ENCODE peak calls at places on chromosomes 7 and 10, in six cellular contexts. U is lower lobe of right lung, G is tibial artery, V is cardiac muscle cell, E is Peyer's patch, Y is SK-N-SH. S is an unnamed sample.
A peak's percentile ranks its signal among the peaks of the same experiment; 100 is the strongest.

GRCh38 chr7:111047595-111047994 is 43.3 kb upstream of the LRRN3 start:
- DNase-seq in U (no peak), E (no peak), V (no peak), Y (no peak), G (no peak), S (no peak)

GRCh38 chr7:4607321-4607729 is 74.8 kb upstream of the FOXK1 start:
- DNase-seq in U (no peak), E (no peak), V (no peak), G (peak; percentile 51), Y (peak; percentile 4), S (peak; percentile 19)

GRCh38 chr7:47677093-47677492 is 95.2 kb upstream of the TNS3 start:
- DNase-seq in Y (no peak), V (no peak), U (no peak), E (no peak), G (no peak), S (no peak)

GRCh38 chr10:45514283-45515270 is 140.6 kb downstream of the ALOX5 start:
- DNase-seq in U (no peak), G (no peak), V (no peak), E (no peak), Y (peak; percentile 65), S (no peak)

GRCh38 chr10:80382989-80383388 is 25.4 kb upstream of the PRXL2A start:
- DNase-seq in E (peak; percentile 62), G (no peak), Y (peak; percentile 68), V (peak; percentile 64), U (no peak), S (no peak)

GRCh38 chr7:128915271-128915819 is 4.8 kb upstream of the KCP start:
- DNase-seq in G (peak; percentile 47), U (no peak), E (peak; percentile 38), Y (no peak), V (no peak), S (no peak)

GRCh38 chr7:28955723-28956607 is 2.2 kb downstream of the TRIL start:
- DNase-seq in V (peak; percentile 73), E (peak; percentile 87), U (peak; percentile 90), Y (peak; percentile 87), G (peak; percentile 72), S (peak; percentile 87)

GRCh38 chr7:2808891-2809660 is 35.0 kb downstream of the GNA12 start:
- DNase-seq in V (no peak), Y (no peak), E (no peak), U (peak; percentile 63), G (peak; percentile 61), S (peak; percentile 43)

GRCh38 chr10:35348609-35349388 is 12.5 kb downstream of the CCNY start:
- DNase-seq in U (no peak), V (no peak), Y (no peak), E (no peak), G (no peak), S (no peak)

GRCh38 chr10:34299105-34299611 is 515.9 kb downstream of the PARD3 start:
- DNase-seq in U (no peak), G (no peak), V (peak; percentile 53), E (no peak), Y (no peak), S (no peak)

GRCh38 chr7:129796186-129796775 is 156.5 kb downstream of the UBE2H start:
- DNase-seq in U (no peak), V (no peak), G (no peak), E (no peak), Y (no peak), S (no peak)

GRCh38 chr10:75712241-75712880 is 280.9 kb downstream of the LRMDA start:
- DNase-seq in V (no peak), E (no peak), U (no peak), Y (no peak), G (peak; percentile 64), S (peak; percentile 31)

GRCh38 chr10:53314856-53315255 is 542.3 kb upstream of the MBL2 start:
- DNase-seq in Y (no peak), E (no peak), G (no peak), U (no peak), V (peak; percentile 90), S (no peak)

DNA sequence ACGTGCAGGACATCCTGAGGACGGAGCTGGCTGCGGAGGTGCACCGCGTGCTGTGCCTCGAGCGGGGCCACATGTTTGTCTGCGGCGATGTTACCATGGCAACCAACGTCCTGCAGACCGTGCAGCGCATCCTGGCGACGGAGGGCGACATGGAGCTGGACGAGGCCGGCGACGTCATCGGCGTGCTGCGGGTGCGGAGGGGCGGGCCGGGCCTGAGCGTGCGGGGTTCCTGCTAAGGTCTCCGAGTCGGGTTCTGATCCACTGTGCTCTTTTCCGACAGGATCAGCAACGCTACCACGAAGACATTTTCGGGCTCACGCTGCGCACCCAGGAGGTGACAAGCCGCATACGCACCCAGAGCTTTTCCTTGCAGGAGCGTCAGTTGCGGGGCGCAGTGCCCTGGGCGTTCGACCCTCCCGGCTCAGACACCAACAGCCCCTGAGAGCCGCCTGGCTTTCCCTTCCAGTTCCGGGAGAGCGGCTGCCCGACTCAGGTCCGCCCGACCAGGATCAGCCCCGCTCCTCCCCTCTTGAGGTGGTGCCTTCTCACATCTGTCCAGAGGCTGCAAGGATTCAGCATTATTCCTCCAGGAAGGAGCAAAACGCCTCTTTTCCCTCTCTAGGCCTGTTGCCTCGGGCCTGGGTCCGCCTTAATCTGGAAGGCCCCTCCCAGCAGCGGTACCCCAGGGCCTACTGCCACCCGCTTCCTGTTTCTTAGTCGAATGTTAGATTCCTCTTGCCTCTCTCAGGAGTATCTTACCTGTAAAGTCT is 10.4 kb downstream of the ATG9B start:
- DNase-seq in V (peak; percentile 67), G (no peak), E (peak; percentile 95), U (peak; percentile 83), Y (peak; percentile 98), S (peak; percentile 63)
- TF ChIP-seq CTCF in V (peak; percentile 10), G (no peak), E (no peak), U (no peak), Y (no peak), S (no peak)

GRCh38 chr10:4914213-4914850 is 48.9 kb upstream of the AKR1C1 start:
- DNase-seq in G (no peak), E (no peak), Y (no peak), U (no peak), V (no peak), S (no peak)
- H3K9me3 ChIP-seq in G (no peaks in the 10 kb centered on the region), E (no peaks in the 10 kb centered on the region), Y (no peaks in the 10 kb centered on the region), U (no peaks in the 10 kb centered on the region), V (no peaks in the 10 kb centered on the region), S (no peaks in the 10 kb centered on the region)

GRCh38 chr7:424301-424935 is 95.2 kb downstream of the PDGFA start:
- DNase-seq in U (no peak), G (no peak), V (no peak), E (no peak), Y (no peak), S (no peak)

GRCh38 chr7:426510-426909 is 93.1 kb downstream of the PDGFA start:
- DNase-seq in E (no peak), G (no peak), V (no peak), Y (no peak), U (no peak), S (no peak)

GRCh38 chr7:425794-426188 is 93.9 kb downstream of the PDGFA start:
- DNase-seq in G (peak; percentile 75), E (no peak), U (no peak), V (no peak), Y (no peak), S (no peak)

GRCh38 chr7:423312-424260 is 96.1 kb downstream of the PDGFA start:
- DNase-seq in V (no peak), U (peak; percentile 14), E (no peak), G (no peak), Y (no peak), S (no peak)

GRCh38 chr7:424961-425793 is 94.5 kb downstream of the PDGFA start:
- DNase-seq in U (no peak), G (peak; percentile 89), Y (no peak), V (no peak), E (no peak), S (peak; percentile 35)
- H3K27me3 ChIP-seq in U (no peaks in the 10 kb centered on the region), G (no peaks in the 10 kb centered on the region), Y (peaks cover 5% of the 10 kb centered on the region), V (no peaks in the 10 kb centered on the region), E (no peaks in the 10 kb centered on the region), S (no peaks in the 10 kb centered on the region)

GRCh38 chr7:38177621-38178003 is 433 bp upstream of the STARD3NL start:
- DNase-seq in G (no peak), V (no peak), E (no peak), Y (no peak), U (no peak), S (no peak)

GRCh38 chr7:38178695-38179344 is 775 bp downstream of the STARD3NL start:
- DNase-seq in Y (no peak), V (no peak), G (no peak), E (no peak), U (no peak), S (no peak)

GRCh38 chr7:38181111-38181510 is 3.1 kb downstream of the STARD3NL start:
- DNase-seq in U (no peak), E (no peak), V (no peak), G (no peak), Y (no peak), S (no peak)

GRCh38 chr7:38179719-38180333 is 1.8 kb downstream of the STARD3NL start:
- DNase-seq in G (no peak), U (no peak), Y (no peak), E (no peak), V (no peak), S (no peak)

GRCh38 chr7:38178004-38178694 is at the start of gene STARD3NL:
- DNase-seq in G (peak; percentile 98), U (peak; percentile 96), Y (peak; percentile 99), E (peak; percentile 98), V (peak; percentile 100), S (peak; percentile 98)
- TF ChIP-seq CTCF in G (no peak), U (no peak), Y (no peak), E (peak; percentile 39), V (no peak), S (peak; percentile 39)

S was measured in right lobe of liver.